ENCODE peak calls at places on chromosomes 6 and 20, in nine cellular contexts. T, G, C, Q, E, K, D, Y and H are unnamed samples.

GRCh38 chr6:31797607-31798006 is 2.1 kb upstream of the VARS1 start:
- DNase-seq in T (no peak), G (no peak), C (no peak), Q (no peak), E (no peak), K (no peak), D (no peak), Y (no peak), H (no peak)

GRCh38 chr6:6654599-6655575 is 66.4 kb downstream of the LY86 start:
- DNase-seq in T (no peak), G (no peak), C (peak; percentile 39), Q (no peak), E (no peak), K (peak; percentile 60), D (no peak), Y (no peak), H (no peak)

GRCh38 chr6:133286765-133287164 is 45.6 kb downstream of the EYA4 start:
- DNase-seq in T (peak; percentile 39), G (no peak), C (no peak), Q (no peak), E (no peak), K (peak; percentile 53), D (peak; percentile 4), Y (no peak), H (no peak)

GRCh38 chr6:110360671-110361070 is 2.5 kb upstream of the METTL24 start:
- DNase-seq in T (no peak), G (no peak), C (no peak), Q (no peak), E (no peak), K (no peak), D (no peak), Y (no peak), H (no peak)

GRCh38 chr6:115485400-115485799 is 575.3 kb downstream of the FRK start:
- DNase-seq in T (no peak), G (no peak), C (no peak), Q (no peak), E (no peak), K (no peak), D (no peak), Y (no peak), H (no peak)

GRCh38 chr6:42402184-42402583 is 49.5 kb downstream of the TRERF1 start:
- DNase-seq in T (no peak), G (no peak), C (peak; percentile 58), Q (no peak), E (peak; percentile 48), K (peak; percentile 24), D (peak; percentile 47), Y (peak; percentile 65), H (no peak)

GRCh38 chr20:49750611-49751396 is 37.1 kb upstream of the B4GALT5 start:
- DNase-seq in T (no peak), G (no peak), C (no peak), Q (no peak), E (no peak), K (no peak), D (peak; percentile 22), Y (no peak), H (no peak)

GRCh38 chr6:30752164-30752927 is 8.0 kb upstream of the IER3 start:
- DNase-seq in T (peak; percentile 98), G (no peak), C (no peak), Q (peak; percentile 96), E (peak; percentile 93), K (peak; percentile 100), D (peak; percentile 100), Y (no peak), H (peak; percentile 98)

GRCh38 chr20:48467622-48468021 is 360.2 kb downstream of the PREX1 start:
- DNase-seq in T (no peak), G (no peak), C (no peak), Q (no peak), E (no peak), K (no peak), D (peak; percentile 6), Y (no peak), H (peak; percentile 14)

GRCh38 chr6:168451805-168452204 is 10.8 kb downstream of the SMOC2 start:
- DNase-seq in T (no peak), G (no peak), C (no peak), Q (no peak), E (no peak), K (no peak), D (no peak), Y (no peak), H (no peak)

GRCh38 chr6:108988291-108988690 is 106.4 kb downstream of the SESN1 start:
- DNase-seq in T (no peak), G (no peak), C (no peak), Q (no peak), E (no peak), K (no peak), D (no peak), Y (no peak), H (no peak)

GRCh38 chr6:148851683-148852556 is 105.1 kb downstream of the UST start:
- DNase-seq in T (no peak), G (peak; percentile 69), C (no peak), Q (no peak), E (no peak), K (no peak), D (no peak), Y (no peak), H (no peak)

GRCh38 chr6:138099832-138100231 is 7.4 kb downstream of the PERP start:
- DNase-seq in T (no peak), G (no peak), C (no peak), Q (no peak), E (no peak), K (peak; percentile 31), D (peak; percentile 43), Y (no peak), H (no peak)

GRCh38 chr6:162854228-162854627 is 126.5 kb downstream of the PACRG start:
- DNase-seq in T (no peak), G (no peak), C (no peak), Q (no peak), E (no peak), K (no peak), D (no peak), Y (no peak), H (no peak)

GRCh38 chr6:3230275-3231212 is 3.1 kb upstream of the TUBB2B start:
- DNase-seq in T (no peak), G (peak; percentile 91), C (no peak), Q (no peak), E (no peak), K (peak; percentile 23), D (peak; percentile 46), Y (no peak), H (no peak)

GRCh38 chr20:35007413-35007812 is 51.7 kb downstream of the MYH7B start:
- DNase-seq in T (no peak), G (peak; percentile 75), C (no peak), Q (peak; percentile 38), E (no peak), K (no peak), D (no peak), Y (no peak), H (no peak)

GRCh38 chr6:152184573-152185157 is 377.2 kb downstream of the ESR1 start:
- DNase-seq in T (no peak), G (no peak), C (no peak), Q (no peak), E (no peak), K (no peak), D (peak; percentile 32), Y (no peak), H (no peak)

GRCh38 chr6:15996030-15996429 is 132.9 kb upstream of the MYLIP start:
- DNase-seq in T (no peak), G (no peak), C (no peak), Q (no peak), E (no peak), K (peak; percentile 45), D (peak; percentile 25), Y (no peak), H (no peak)

GRCh38 chr20:43015566-43015965 is 174.1 kb downstream of the PTPRT start:
- DNase-seq in T (no peak), G (no peak), C (no peak), Q (no peak), E (no peak), K (no peak), D (no peak), Y (no peak), H (no peak)

GRCh38 chr20:62219101-62219991 is 732 bp downstream of the HRH3 start:
- DNase-seq in T (peak; percentile 42), G (no peak), C (no peak), Q (no peak), E (no peak), K (no peak), D (no peak), Y (peak; percentile 24), H (no peak)

GRCh38 chr6:125474061-125474460 is 172.3 kb upstream of the HDDC2 start:
- DNase-seq in T (no peak), G (no peak), C (no peak), Q (no peak), E (no peak), K (no peak), D (no peak), Y (no peak), H (no peak)